ENCODE peak calls at places on chromosomes 16 and 17, in five cellular contexts. Z, R, A, E and N are unnamed samples. For H3K9me3 and H3K4me1, the result is how much of the 10 kb centered on the place peaks cover.

GRCh38 chr17:50798424-50799344 is 31.4 kb upstream of the ANKRD40CL start:
- DNase-seq in E (no peak), A (peak), Z (no peak), R (no peak), N (no peak)

GRCh38 chr17:71846561-71846960 is 274.3 kb upstream of the SOX9 start:
- DNase-seq in A (no peak), R (no peak), E (no peak), Z (no peak), N (no peak)

GRCh38 chr17:52751051-52751450 is 592.5 kb upstream of the CA10 start:
- DNase-seq in R (no peak), A (no peak), E (no peak), Z (no peak), N (no peak)

GRCh38 chr17:58403312-58403711 is 14.0 kb downstream of the RNF43 start:
- DNase-seq in R (no peak), A (peak), Z (no peak), E (no peak), N (peak)

GRCh38 chr17:81537343-81537855 is 9.2 kb downstream of the FSCN2 start:
- DNase-seq in Z (peak), A (no peak), E (peak), R (peak), N (no peak)

GRCh38 chr17:63652106-63652505 is 29.9 kb downstream of the MAP3K3 start:
- DNase-seq in E (no peak), R (no peak), A (no peak), Z (no peak), N (peak)

GRCh38 chr17:79557276-79557675 is 53.6 kb downstream of the RBFOX3 start:
- DNase-seq in E (no peak), R (no peak), Z (no peak), A (no peak), N (no peak)

GRCh38 chr17:72136692-72137550 is 16.1 kb downstream of the SOX9 start:
- DNase-seq in Z (no peak), R (no peak), A (peak), E (peak), N (peak)

GRCh38 chr17:78127240-78127887 is 1.2 kb downstream of the TMC6 start:
- DNase-seq in E (no peak), Z (peak), R (peak), A (no peak), N (no peak)

GRCh38 chr17:10618202-10618635 is 38.9 kb downstream of the MYH3 start:
- DNase-seq in R (peak), E (peak), A (peak), Z (peak), N (peak)

GRCh38 chr16:61890346-61890745 is 145.9 kb downstream of the CDH8 start:
- DNase-seq in E (no peak), Z (no peak), R (no peak), A (no peak), N (no peak)

GRCh38 chr16:77043076-77043475 is 147.9 kb upstream of the MON1B start:
- DNase-seq in E (peak), R (no peak), Z (no peak), A (peak), N (peak)

GRCh38 chr16:77183137-77183536 is 7.9 kb upstream of the MON1B start:
- DNase-seq in E (no peak), A (peak), R (no peak), Z (no peak), N (no peak)

GRCh38 chr16:83689385-83689831 is 118.4 kb upstream of the HSBP1 start:
- DNase-seq in E (no peak), R (no peak), Z (peak), A (peak), N (peak)

GRCh38 chr17:46971647-46972300 is 7.3 kb downstream of the RPRML start:
- DNase-seq in A (no peak), R (no peak), E (no peak), Z (no peak), N (no peak)

GRCh38 chr16:13902677-13903076 is 17.3 kb upstream of the ERCC4 start:
- DNase-seq in Z (no peak), R (no peak), A (no peak), E (no peak), N (peak)

GRCh38 chr17:80455328-80455710 is 21.1 kb downstream of the NPTX1 start:
- DNase-seq in E (peak), R (no peak), Z (peak), A (no peak), N (peak)

GRCh38 chr16:78984324-78984723 is 616.2 kb downstream of the MAF start:
- DNase-seq in Z (no peak), R (no peak), A (no peak), E (no peak), N (no peak)

GRCh38 chr16:10565167-10565566 is 15.2 kb downstream of the EMP2 start:
- DNase-seq in R (no peak), Z (no peak), A (no peak), E (no peak), N (peak)

GRCh38 chr17:65553646-65554567 is 7.5 kb downstream of the AXIN2 start:
- DNase-seq in Z (no peak), A (no peak), E (no peak), R (no peak), N (no peak)

GRCh38 chr17:30413109-30413508 is 34.4 kb downstream of the CPD start:
- DNase-seq in R (no peak), E (no peak), A (peak), Z (no peak), N (peak)

GRCh38 chr16:9262941-9263340 is 171.5 kb downstream of the HAPSTR1 start:
- DNase-seq in E (no peak), R (no peak), Z (no peak), A (no peak), N (no peak)

GRCh38 chr16:23835390-23836077 is at the start of gene PRKCB:
- DNase-seq in R (peak), A (peak), Z (peak), E (peak), N (peak)

GRCh38 chr16:57627184-57627871 is 1.1 kb upstream of the ADGRG1 start:
- DNase-seq in Z (peak), E (peak), A (peak), R (no peak), N (peak)

GRCh38 chr16:4653981-4654380 is 29.4 kb downstream of the MGRN1 start:
- DNase-seq in R (no peak), E (peak), Z (no peak), A (no peak), N (no peak)

GRCh38 chr16:85944572-85945423 is 45.8 kb downstream of the IRF8 start:
- DNase-seq in R (no peak), E (no peak), A (no peak), Z (no peak), N (no peak)

GRCh38 chr16:35631261-35631945 is 2172.0 kb downstream of the TP53TG3F start:
- DNase-seq in Z (no peak), R (no peak), A (no peak), E (no peak), N (no peak)

DNA sequence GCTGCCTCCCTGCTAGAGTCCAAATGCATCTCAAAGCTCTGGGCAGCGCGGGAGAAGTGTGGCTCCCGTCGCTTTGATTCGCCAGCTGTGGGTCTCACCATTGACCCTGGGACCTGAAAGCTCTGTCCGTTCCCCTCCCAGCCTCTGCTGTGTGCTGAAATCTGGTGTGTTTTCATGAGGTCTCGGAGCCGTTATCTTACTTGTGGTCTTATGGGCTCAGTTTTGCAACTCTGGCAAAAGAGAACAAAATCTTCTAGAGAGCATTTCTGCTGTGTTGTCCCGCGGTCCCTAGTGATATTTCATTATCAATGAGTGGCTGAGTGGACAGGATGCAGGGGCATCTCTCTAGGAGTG is 13.3 kb downstream of the CRISPLD2 start:
- DNase-seq in A (no peak), R (no peak), E (no peak), Z (no peak), N (peak)
- H3K9me3 ChIP-seq in A (under half), R (under half), E (under half), Z (under half), N (under half)

DNA sequence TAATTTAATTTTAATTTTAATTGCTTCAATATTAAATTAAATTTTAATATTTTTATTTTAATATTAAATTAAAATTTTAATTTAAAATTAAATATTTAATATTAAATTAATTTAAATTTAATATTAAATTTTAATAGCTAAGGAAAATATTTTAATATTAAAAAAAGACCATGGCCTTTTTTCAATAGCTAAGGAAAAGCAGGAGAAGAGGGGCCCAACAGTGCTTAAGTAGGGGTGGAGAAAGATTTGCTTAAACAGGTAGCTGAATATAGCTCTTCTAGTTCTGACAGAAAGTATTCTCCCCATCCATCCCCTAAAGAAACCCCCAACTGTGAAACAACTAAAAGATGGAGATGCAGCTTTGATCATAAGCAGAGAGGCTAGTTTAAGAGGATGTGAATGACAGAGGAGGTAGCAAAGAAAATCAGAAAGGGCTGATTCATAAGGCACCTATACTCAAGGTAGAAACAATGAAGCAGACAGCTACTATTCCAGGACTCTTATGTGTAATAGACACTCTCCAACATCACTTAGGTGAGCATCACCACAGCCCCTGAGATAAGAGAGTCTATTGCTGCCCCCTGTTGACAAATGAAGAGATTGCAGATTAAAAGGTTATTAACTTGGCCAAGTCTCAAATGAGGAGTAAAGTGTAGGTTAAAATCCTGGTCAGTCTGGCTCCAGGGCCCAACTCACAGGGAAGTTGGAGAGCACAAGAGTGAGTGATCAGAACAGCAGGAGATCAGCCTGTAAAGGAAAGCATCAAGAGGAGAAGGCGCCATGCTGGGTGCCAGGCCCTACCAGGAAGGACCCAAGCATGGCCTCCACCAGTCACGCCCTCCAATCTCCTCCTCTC is 7.8 kb upstream of the RNASEK start:
- DNase-seq in Z (peak), A (peak), R (no peak), E (peak), N (no peak)
- H3K4me3 ChIP-seq in Z (no peak), A (no peak), R (no peak), E (no peak), N (no peak)

DNA sequence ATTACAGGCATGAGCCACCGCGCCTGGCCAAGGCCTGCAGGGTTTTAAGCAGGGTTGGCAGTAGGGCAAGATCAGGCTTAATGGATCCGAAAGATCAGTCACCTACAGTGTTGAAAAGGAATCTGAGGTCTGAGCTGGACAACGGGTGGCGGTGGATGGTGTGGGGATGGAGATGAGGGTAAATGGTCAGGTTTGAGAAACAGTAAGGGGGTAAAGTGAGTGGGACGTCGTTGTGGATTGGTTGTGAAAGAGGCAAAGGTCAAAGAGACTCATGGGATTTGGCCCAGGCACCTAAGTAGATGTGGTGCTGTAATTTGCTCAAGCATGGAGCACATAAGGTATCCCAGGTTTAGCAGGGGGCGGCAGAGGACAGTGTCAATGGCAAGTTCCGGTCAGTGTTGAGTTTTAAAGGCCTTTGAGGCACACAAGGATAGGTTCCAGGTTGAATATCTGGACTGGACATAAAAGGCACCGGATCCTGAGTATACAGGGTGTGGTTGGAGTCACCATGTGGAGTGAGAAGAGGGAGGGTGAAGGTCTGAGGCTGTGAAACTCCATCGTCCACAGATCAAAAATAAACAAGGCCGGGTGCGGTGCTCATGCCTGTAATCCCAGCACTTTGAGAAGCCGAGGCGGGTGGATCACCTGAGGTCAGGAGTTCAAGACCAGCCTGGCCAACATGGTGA is 1.1 kb upstream of the SLC16A5 start:
- DNase-seq in Z (no peak), E (no peak), A (no peak), R (no peak), N (no peak)
- H3K4me1 ChIP-seq in Z (under half), E (half or more), A (under half), R (under half), N (under half)

GRCh38 chr16:3292604-3293003 is 9.3 kb downstream of the ZNF263 start:
- DNase-seq in E (no peak), R (no peak), A (no peak), Z (no peak), N (peak)
- H3K9me3 ChIP-seq in E (half or more), R (under half), A (half or more), Z (under half), N (under half)

DNA sequence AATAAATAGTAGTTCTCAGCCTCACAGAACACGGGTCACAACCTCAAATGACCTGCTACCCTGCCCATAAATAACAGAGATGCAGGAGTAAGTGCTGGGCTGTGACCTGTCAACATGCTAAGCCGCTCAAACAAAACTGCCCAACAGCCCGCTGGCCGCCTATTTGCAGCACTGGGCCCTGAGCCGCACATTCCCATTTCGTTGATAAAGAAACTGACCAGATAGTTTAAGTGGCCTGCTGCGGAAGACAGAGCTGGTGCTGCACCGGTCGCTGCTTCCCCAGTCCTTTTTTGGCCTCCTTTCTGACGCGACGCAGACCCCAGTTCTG is 443 bp upstream of the SLC6A2 start:
- DNase-seq in E (no peak), R (no peak), Z (no peak), A (no peak), N (no peak)
- H3K4me3 ChIP-seq in E (no peak), R (peak), Z (no peak), A (no peak), N (no peak)

DNA sequence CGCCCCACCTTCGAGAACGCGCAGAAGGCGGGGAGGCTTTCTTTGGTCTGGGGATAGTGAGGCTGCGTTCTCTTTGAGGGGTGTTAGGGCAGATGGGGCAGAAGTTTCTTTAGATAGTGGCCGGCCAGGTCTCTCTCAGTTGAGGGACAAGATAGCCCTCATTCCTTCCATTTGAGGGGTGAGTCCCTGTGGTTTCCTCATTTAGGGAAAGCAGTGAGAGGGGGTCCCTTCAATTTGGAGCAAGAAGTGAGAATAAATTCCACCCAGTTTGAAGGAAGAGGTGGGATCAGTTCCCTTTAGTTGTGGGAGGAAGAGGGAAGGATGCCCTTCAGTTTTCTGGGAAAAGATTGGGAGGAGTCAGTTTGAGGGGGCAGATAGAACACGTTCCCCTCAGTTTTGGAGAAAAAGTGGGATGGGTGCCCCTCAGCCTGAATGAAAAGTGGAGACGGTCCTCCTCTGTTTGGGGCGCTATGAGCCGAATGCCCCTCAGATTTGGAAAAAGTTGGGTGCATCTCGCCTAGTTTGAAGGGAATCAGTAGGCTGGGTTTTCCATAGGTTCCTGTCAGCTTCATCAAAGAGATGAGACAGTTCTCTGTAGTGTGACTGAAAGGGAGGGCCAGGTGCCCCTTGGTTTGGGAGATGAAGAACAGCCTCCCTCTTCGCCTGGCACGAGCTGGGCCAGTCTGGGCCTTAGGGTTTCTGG is 568 bp upstream of the FHOD1 start:
- DNase-seq in Z (no peak), A (no peak), E (no peak), R (no peak), N (no peak)
- H3K4me1 ChIP-seq in Z (under half), A (half or more), E (under half), R (under half), N (under half)

DNA sequence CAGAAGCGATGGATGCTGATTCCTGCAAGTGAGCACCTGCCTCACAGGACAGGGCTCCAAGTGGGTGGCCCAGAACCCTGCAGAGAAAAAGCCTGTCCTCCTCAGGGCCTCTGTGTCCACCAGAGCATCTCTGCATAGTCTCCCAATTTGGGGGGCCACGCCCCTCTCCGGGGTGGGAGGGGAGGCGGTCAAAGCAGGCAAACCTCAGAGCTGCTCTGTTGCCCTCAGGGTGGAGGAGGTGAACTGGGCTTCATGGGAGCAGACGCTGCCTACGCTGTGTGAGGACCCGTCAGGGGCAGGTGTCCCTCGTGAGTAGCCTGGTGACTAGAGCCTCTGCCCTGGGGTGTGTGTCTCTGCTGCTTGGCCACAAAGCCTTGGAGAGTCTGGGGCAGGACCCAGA is 19.3 kb downstream of the TRPV2 start:
- DNase-seq in A (no peak), Z (no peak), E (no peak), R (no peak), N (no peak)
- H3K9me3 ChIP-seq in A (under half), Z (under half), E (under half), R (under half), N (under half)

GRCh38 chr16:19881028-19881427 is 3.6 kb downstream of the GPRC5B start:
- DNase-seq in E (no peak), Z (no peak), A (no peak), R (no peak), N (no peak)

GRCh38 chr16:19882641-19883040 is 2.0 kb downstream of the GPRC5B start:
- DNase-seq in Z (no peak), E (no peak), R (no peak), A (no peak), N (no peak)

GRCh38 chr16:19883296-19883951 is 1.2 kb downstream of the GPRC5B start:
- DNase-seq in E (no peak), Z (peak), R (no peak), A (no peak), N (peak)

GRCh38 chr16:19881783-19882182 is 2.9 kb downstream of the GPRC5B start:
- DNase-seq in R (no peak), E (no peak), Z (no peak), A (no peak), N (no peak)

GRCh38 chr16:19882186-19882585 is 2.5 kb downstream of the GPRC5B start:
- DNase-seq in A (no peak), E (no peak), Z (no peak), R (no peak), N (no peak)
- H3K4me3 ChIP-seq in A (no peak), E (no peak), Z (no peak), R (no peak), N (no peak)